ENCODE peak calls at places on chromosomes 7 and 10, in ten cellular contexts. One of them, this sample, is unnamed.

GRCh38 chr10:5588603-5589002 is 63.8 kb downstream of the CALML3 start:
- DNase-seq in NCI-H460: no peak
- DNase-seq in T-helper 1 cell: no peak
- DNase-seq in activated CD8-positive, alpha-beta T cell treated with anti-CD3 and anti-CD28 coated beads for 36 hours: no peak
- DNase-seq in globus pallidus: no peak
- DNase-seq in amniotic epithelial cell: no peak
- DNase-seq in neural crest cell: no peak
- DNase-seq in GM19239: no peak
- DNase-seq in germinal center: no peak
- DNase-seq in ACHN: no peak
- DNase-seq in this sample: no peak

GRCh38 chr10:120266037-120266436 is 191.0 kb upstream of the PLPP4 start:
- DNase-seq in GM19239: no peak
- DNase-seq in T-helper 1 cell: no peak
- DNase-seq in amniotic epithelial cell: no peak
- DNase-seq in neural crest cell: no peak
- DNase-seq in activated CD8-positive, alpha-beta T cell treated with anti-CD3 and anti-CD28 coated beads for 36 hours: no peak
- DNase-seq in globus pallidus: no peak
- DNase-seq in NCI-H460: no peak
- DNase-seq in ACHN: no peak
- DNase-seq in germinal center: no peak
- DNase-seq in this sample: no peak

GRCh38 chr10:124407451-124407850 is 11.3 kb downstream of the OAT start:
- DNase-seq in T-helper 1 cell: no peak
- DNase-seq in activated CD8-positive, alpha-beta T cell treated with anti-CD3 and anti-CD28 coated beads for 36 hours: no peak
- DNase-seq in neural crest cell: no peak
- DNase-seq in NCI-H460: no peak
- DNase-seq in ACHN: no peak
- DNase-seq in germinal center: no peak
- DNase-seq in GM19239: no peak
- DNase-seq in globus pallidus: no peak
- DNase-seq in amniotic epithelial cell: no peak
- DNase-seq in this sample: no peak

GRCh38 chr7:157517782-157518513 is 181.1 kb downstream of the DNAJB6 start:
- DNase-seq in amniotic epithelial cell: no peak
- DNase-seq in T-helper 1 cell: no peak
- DNase-seq in germinal center: no peak
- DNase-seq in activated CD8-positive, alpha-beta T cell treated with anti-CD3 and anti-CD28 coated beads for 36 hours: no peak
- DNase-seq in GM19239: no peak
- DNase-seq in globus pallidus: no peak
- DNase-seq in ACHN: no peak
- DNase-seq in neural crest cell: no peak
- DNase-seq in NCI-H460: no peak
- DNase-seq in this sample: no peak

GRCh38 chr7:78967046-78967445 is 486.4 kb downstream of the MAGI2 start:
- DNase-seq in germinal center: no peak
- DNase-seq in neural crest cell: no peak
- DNase-seq in GM19239: no peak
- DNase-seq in globus pallidus: no peak
- DNase-seq in amniotic epithelial cell: no peak
- DNase-seq in NCI-H460: no peak
- DNase-seq in T-helper 1 cell: no peak
- DNase-seq in ACHN: no peak
- DNase-seq in activated CD8-positive, alpha-beta T cell treated with anti-CD3 and anti-CD28 coated beads for 36 hours: no peak
- DNase-seq in this sample: no peak

GRCh38 chr7:131497454-131497853 is 59.0 kb downstream of the PODXL start:
- DNase-seq in activated CD8-positive, alpha-beta T cell treated with anti-CD3 and anti-CD28 coated beads for 36 hours: no peak
- DNase-seq in GM19239: no peak
- DNase-seq in neural crest cell: no peak
- DNase-seq in NCI-H460: no peak
- DNase-seq in ACHN: no peak
- DNase-seq in germinal center: no peak
- DNase-seq in T-helper 1 cell: no peak
- DNase-seq in amniotic epithelial cell: no peak
- DNase-seq in globus pallidus: no peak
- DNase-seq in this sample: no peak

GRCh38 chr7:36360244-36360643 is 29.4 kb upstream of the ANLN start:
- DNase-seq in NCI-H460: no peak
- DNase-seq in T-helper 1 cell: no peak
- DNase-seq in GM19239: no peak
- DNase-seq in ACHN: no peak
- DNase-seq in amniotic epithelial cell: no peak
- DNase-seq in activated CD8-positive, alpha-beta T cell treated with anti-CD3 and anti-CD28 coated beads for 36 hours: no peak
- DNase-seq in globus pallidus: no peak
- DNase-seq in germinal center: no peak
- DNase-seq in neural crest cell: no peak
- DNase-seq in this sample: no peak

GRCh38 chr7:132508724-132509348 is 67.4 kb downstream of the PLXNA4 start:
- DNase-seq in amniotic epithelial cell: no peak
- DNase-seq in globus pallidus: peak
- DNase-seq in neural crest cell: no peak
- DNase-seq in GM19239: no peak
- DNase-seq in NCI-H460: no peak
- DNase-seq in activated CD8-positive, alpha-beta T cell treated with anti-CD3 and anti-CD28 coated beads for 36 hours: no peak
- DNase-seq in germinal center: no peak
- DNase-seq in T-helper 1 cell: no peak
- DNase-seq in ACHN: no peak
- DNase-seq in this sample: peak

GRCh38 chr10:92972066-92972870 is 88.3 kb upstream of the CYP26C1 start:
- DNase-seq in T-helper 1 cell: no peak
- DNase-seq in germinal center: no peak
- DNase-seq in globus pallidus: no peak
- DNase-seq in ACHN: peak
- DNase-seq in GM19239: no peak
- DNase-seq in NCI-H460: peak
- DNase-seq in activated CD8-positive, alpha-beta T cell treated with anti-CD3 and anti-CD28 coated beads for 36 hours: no peak
- DNase-seq in amniotic epithelial cell: peak
- DNase-seq in neural crest cell: no peak
- DNase-seq in this sample: no peak

GRCh38 chr7:141430426-141431142 is 120.6 kb upstream of the AGK start:
- DNase-seq in activated CD8-positive, alpha-beta T cell treated with anti-CD3 and anti-CD28 coated beads for 36 hours: no peak
- DNase-seq in ACHN: no peak
- DNase-seq in germinal center: no peak
- DNase-seq in neural crest cell: no peak
- DNase-seq in globus pallidus: no peak
- DNase-seq in amniotic epithelial cell: no peak
- DNase-seq in NCI-H460: no peak
- DNase-seq in GM19239: no peak
- DNase-seq in T-helper 1 cell: no peak
- DNase-seq in this sample: no peak

GRCh38 chr7:118918556-118918955 is 694.1 kb downstream of the ANKRD7 start:
- DNase-seq in amniotic epithelial cell: peak
- DNase-seq in T-helper 1 cell: no peak
- DNase-seq in NCI-H460: peak
- DNase-seq in neural crest cell: no peak
- DNase-seq in GM19239: no peak
- DNase-seq in germinal center: no peak
- DNase-seq in globus pallidus: no peak
- DNase-seq in activated CD8-positive, alpha-beta T cell treated with anti-CD3 and anti-CD28 coated beads for 36 hours: no peak
- DNase-seq in ACHN: peak
- DNase-seq in this sample: no peak

GRCh38 chr10:95445223-95445836 is 115.8 kb downstream of the SORBS1 start:
- DNase-seq in neural crest cell: no peak
- DNase-seq in NCI-H460: peak
- DNase-seq in GM19239: no peak
- DNase-seq in activated CD8-positive, alpha-beta T cell treated with anti-CD3 and anti-CD28 coated beads for 36 hours: no peak
- DNase-seq in ACHN: peak
- DNase-seq in globus pallidus: peak
- DNase-seq in germinal center: no peak
- DNase-seq in amniotic epithelial cell: peak
- DNase-seq in T-helper 1 cell: no peak
- DNase-seq in this sample: no peak

GRCh38 chr7:149598721-149599308 is 101.2 kb upstream of the ZNF746 start:
- DNase-seq in GM19239: no peak
- DNase-seq in activated CD8-positive, alpha-beta T cell treated with anti-CD3 and anti-CD28 coated beads for 36 hours: peak
- DNase-seq in amniotic epithelial cell: peak
- DNase-seq in neural crest cell: peak
- DNase-seq in ACHN: peak
- DNase-seq in NCI-H460: peak
- DNase-seq in T-helper 1 cell: no peak
- DNase-seq in germinal center: peak
- DNase-seq in globus pallidus: no peak
- DNase-seq in this sample: no peak

GRCh38 chr10:69088801-69089501 is 1.0 kb downstream of the SRGN start:
- DNase-seq in globus pallidus: no peak
- DNase-seq in activated CD8-positive, alpha-beta T cell treated with anti-CD3 and anti-CD28 coated beads for 36 hours: peak
- DNase-seq in ACHN: no peak
- DNase-seq in T-helper 1 cell: peak
- DNase-seq in neural crest cell: no peak
- DNase-seq in amniotic epithelial cell: peak
- DNase-seq in GM19239: no peak
- DNase-seq in germinal center: peak
- DNase-seq in NCI-H460: peak
- DNase-seq in this sample: no peak

GRCh38 chr7:418636-419280 is 100.9 kb downstream of the PDGFA start:
- DNase-seq in globus pallidus: peak
- DNase-seq in activated CD8-positive, alpha-beta T cell treated with anti-CD3 and anti-CD28 coated beads for 36 hours: no peak
- DNase-seq in neural crest cell: no peak
- DNase-seq in NCI-H460: no peak
- DNase-seq in germinal center: no peak
- DNase-seq in T-helper 1 cell: no peak
- DNase-seq in GM19239: no peak
- DNase-seq in ACHN: no peak
- DNase-seq in amniotic epithelial cell: no peak
- DNase-seq in this sample: no peak

GRCh38 chr7:44291066-44291732 is 34.2 kb downstream of the CAMK2B start:
- DNase-seq in GM19239: no peak
- DNase-seq in germinal center: no peak
- DNase-seq in neural crest cell: no peak
- DNase-seq in ACHN: no peak
- DNase-seq in amniotic epithelial cell: peak
- DNase-seq in NCI-H460: no peak
- DNase-seq in T-helper 1 cell: peak
- DNase-seq in globus pallidus: no peak
- DNase-seq in activated CD8-positive, alpha-beta T cell treated with anti-CD3 and anti-CD28 coated beads for 36 hours: no peak
- DNase-seq in this sample: peak

GRCh38 chr10:89476676-89477075 is 58.7 kb downstream of the SLC16A12 start:
- DNase-seq in germinal center: no peak
- DNase-seq in amniotic epithelial cell: peak
- DNase-seq in T-helper 1 cell: no peak
- DNase-seq in ACHN: no peak
- DNase-seq in GM19239: no peak
- DNase-seq in NCI-H460: no peak
- DNase-seq in globus pallidus: no peak
- DNase-seq in neural crest cell: no peak
- DNase-seq in activated CD8-positive, alpha-beta T cell treated with anti-CD3 and anti-CD28 coated beads for 36 hours: no peak
- DNase-seq in this sample: peak

This sample was measured in nephron progenitor cell.